ENCODE peak calls at places on chromosomes 16 and 17, in ten cellular contexts. C is fibroblast of villous mesenchyme; X is nucleus accumbens; N is CD8-positive, alpha-beta T cell; I is stimulated activated CD8-positive, alpha-beta memory T cell treated with anti-CD3 and anti-CD28 coated beads, Interleukin-4, amount 100 ng/mL, for 24 hours; E is activated naive CD8-positive, alpha-beta T cell treated with anti-CD3 and anti-CD28 coated beads, Interleukin-2, amount 50 U/mL, for 24 hours; P is activated T-helper 1 cell treated with Interleukin-2 at 50 U/mL for 16 hours; O is A549; J is AG20443; H is RCC 7860. U is an unnamed sample.

GRCh38 chr16:28161626-28162025 is 50.1 kb downstream of the XPO6 start:
- DNase-seq in C (no peak), X (no peak), N (no peak), I (no peak), E (no peak), P (no peak), O (no peak), J (no peak), H (no peak), U (no peak)

GRCh38 chr16:50001144-50001543 is 23.9 kb upstream of the CNEP1R1 start:
- DNase-seq in C (no peak), X (no peak), N (no peak), I (no peak), E (no peak), P (no peak), O (no peak), J (no peak), H (no peak), U (no peak)

GRCh38 chr16:85641776-85642176 is 28.7 kb downstream of the GSE1 start:
- DNase-seq in C (no peak), X (no peak), N (no peak), I (no peak), E (no peak), P (no peak), O (peak), J (peak), H (no peak), U (peak)

GRCh38 chr17:16474012-16474725 is 17.8 kb downstream of the LRRC75A start:
- DNase-seq in C (peak), X (no peak), N (no peak), I (no peak), E (no peak), P (no peak), O (no peak), J (no peak), H (no peak), U (no peak)

GRCh38 chr16:2497116-2497630 is 16.6 kb upstream of the ATP6V0C start:
- DNase-seq in C (peak), X (peak), N (no peak), I (no peak), E (no peak), P (no peak), O (no peak), J (peak), H (no peak), U (no peak)

GRCh38 chr17:69606142-69606800 is 191.8 kb downstream of the MAP2K6 start:
- DNase-seq in C (no peak), X (no peak), N (no peak), I (no peak), E (no peak), P (no peak), O (no peak), J (no peak), H (no peak), U (no peak)

GRCh38 chr16:49698416-49698815 is 157.5 kb downstream of the ZNF423 start:
- DNase-seq in C (no peak), X (no peak), N (no peak), I (no peak), E (no peak), P (no peak), O (no peak), J (no peak), H (no peak), U (no peak)

GRCh38 chr16:84638195-84638806 is 10.0 kb upstream of the KLHL36 start:
- DNase-seq in C (no peak), X (no peak), N (no peak), I (no peak), E (no peak), P (no peak), O (no peak), J (no peak), H (no peak), U (no peak)

GRCh38 chr17:28524476-28525415 is 18.6 kb downstream of the FOXN1 start:
- DNase-seq in C (peak), X (no peak), N (no peak), I (no peak), E (no peak), P (no peak), O (peak), J (peak), H (no peak), U (peak)

GRCh38 chr17:42773290-42774035 is at the start of gene VPS25:
- DNase-seq in C (peak), X (peak), N (peak), I (peak), E (peak), P (peak), O (peak), J (peak), H (peak), U (peak)

GRCh38 chr17:81390436-81391214 is 4.6 kb upstream of the BAHCC1 start:
- DNase-seq in C (no peak), X (no peak), N (no peak), I (no peak), E (no peak), P (no peak), O (no peak), J (no peak), H (no peak), U (no peak)

GRCh38 chr16:89984215-89984614 is 35.0 kb downstream of the DBNDD1 start:
- DNase-seq in C (no peak), X (no peak), N (no peak), I (no peak), E (no peak), P (no peak), O (no peak), J (no peak), H (no peak), U (no peak)

GRCh38 chr17:17021194-17021863 is 20.9 kb upstream of the MPRIP start:
- DNase-seq in C (no peak), X (peak), N (no peak), I (no peak), E (no peak), P (no peak), O (peak), J (peak), H (peak), U (no peak)

GRCh38 chr17:83029571-83029970 is 49.8 kb upstream of the METRNL start:
- DNase-seq in C (no peak), X (no peak), N (no peak), I (no peak), E (no peak), P (no peak), O (no peak), J (no peak), H (no peak), U (no peak)

GRCh38 chr17:1413281-1413791 is 13.3 kb upstream of the YWHAE start:
- DNase-seq in C (peak), X (no peak), N (no peak), I (no peak), E (no peak), P (no peak), O (peak), J (peak), H (peak), U (peak)

GRCh38 chr16:72400257-72401078 is 228.5 kb upstream of the PMFBP1 start:
- DNase-seq in C (peak), X (peak), N (no peak), I (no peak), E (peak), P (no peak), O (peak), J (peak), H (peak), U (peak)

GRCh38 chr16:22262460-22262859 is 34.7 kb upstream of the POLR3E start:
- DNase-seq in C (no peak), X (no peak), N (no peak), I (no peak), E (no peak), P (no peak), O (no peak), J (no peak), H (no peak), U (peak)

GRCh38 chr17:68317458-68317857 is 26.2 kb downstream of the ARSG start:
- DNase-seq in C (no peak), X (no peak), N (no peak), I (no peak), E (no peak), P (no peak), O (no peak), J (no peak), H (no peak), U (no peak)

GRCh38 chr17:10394201-10394887 is 21.5 kb upstream of the MYH13 start:
- DNase-seq in C (no peak), X (no peak), N (no peak), I (no peak), E (no peak), P (no peak), O (no peak), J (no peak), H (no peak), U (no peak)

GRCh38 chr16:75660321-75660720 is 12.7 kb downstream of the TERF2IP start:
- DNase-seq in C (no peak), X (peak), N (no peak), I (no peak), E (no peak), P (no peak), O (no peak), J (no peak), H (no peak), U (no peak)

GRCh38 chr17:62616993-62617893 is 10.2 kb upstream of the MRC2 start:
- DNase-seq in C (peak), X (no peak), N (no peak), I (no peak), E (no peak), P (no peak), O (no peak), J (no peak), H (no peak), U (peak)

GRCh38 chr17:9064311-9064834 is 43.1 kb downstream of the NTN1 start:
- DNase-seq in C (no peak), X (no peak), N (no peak), I (no peak), E (no peak), P (no peak), O (no peak), J (no peak), H (no peak), U (no peak)

GRCh38 chr16:23434380-23434779 is 18.6 kb downstream of the COG7 start:
- DNase-seq in C (peak), X (peak), N (no peak), I (no peak), E (no peak), P (no peak), O (peak), J (peak), H (peak), U (peak)

GRCh38 chr16:2715519-2715918 is 4.5 kb downstream of the PRSS27 start:
- DNase-seq in C (peak), X (peak), N (peak), I (peak), E (peak), P (peak), O (no peak), J (peak), H (no peak), U (no peak)

GRCh38 chr17:42507671-42508070 is 28.4 kb upstream of the NAGLU start:
- DNase-seq in C (no peak), X (no peak), N (no peak), I (no peak), E (no peak), P (no peak), O (no peak), J (no peak), H (no peak), U (no peak)

GRCh38 chr16:14302399-14303181 is 231.5 kb downstream of the MRTFB start:
- DNase-seq in C (peak), X (peak), N (no peak), I (no peak), E (no peak), P (no peak), O (peak), J (peak), H (no peak), U (no peak)

GRCh38 chr17:82948081-82948511 is 108.3 kb upstream of the ZNF750 start:
- DNase-seq in C (no peak), X (no peak), N (no peak), I (no peak), E (no peak), P (no peak), O (no peak), J (no peak), H (no peak), U (no peak)

GRCh38 chr16:71855937-71856662 is 10.3 kb downstream of the ATXN1L start:
- DNase-seq in C (no peak), X (no peak), N (peak), I (no peak), E (no peak), P (no peak), O (no peak), J (no peak), H (no peak), U (no peak)

GRCh38 chr17:74736423-74737298 is at the start of gene RAB37:
- DNase-seq in C (no peak), X (peak), N (peak), I (peak), E (peak), P (peak), O (peak), J (peak), H (no peak), U (no peak)

GRCh38 chr16:22001591-22001990 is 675 bp upstream of the PDZD9 start:
- DNase-seq in C (peak), X (no peak), N (no peak), I (no peak), E (no peak), P (no peak), O (no peak), J (peak), H (no peak), U (no peak)

GRCh38 chr17:1399366-1399678 is 700 bp downstream of the YWHAE start:
- DNase-seq in C (no peak), X (no peak), N (peak), I (peak), E (no peak), P (peak), O (no peak), J (no peak), H (no peak), U (no peak)

GRCh38 chr17:62187681-62188080 is 122.6 kb upstream of the MED13 start:
- DNase-seq in C (peak), X (no peak), N (no peak), I (no peak), E (no peak), P (no peak), O (no peak), J (no peak), H (no peak), U (peak)

GRCh38 chr16:23052908-23053580 is 96.2 kb downstream of the USP31 start:
- DNase-seq in C (no peak), X (peak), N (no peak), I (no peak), E (no peak), P (no peak), O (no peak), J (no peak), H (no peak), U (no peak)

GRCh38 chr16:49663081-49664057 is 192.5 kb downstream of the ZNF423 start:
- DNase-seq in C (no peak), X (no peak), N (no peak), I (no peak), E (no peak), P (no peak), O (no peak), J (no peak), H (no peak), U (no peak)

GRCh38 chr16:495127-495748 is 32.3 kb upstream of the CAPN15 start:
- DNase-seq in C (peak), X (peak), N (no peak), I (no peak), E (peak), P (no peak), O (peak), J (peak), H (peak), U (peak)

GRCh38 chr16:56547949-56548567 is 16.8 kb upstream of the MT4 start:
- DNase-seq in C (peak), X (no peak), N (no peak), I (no peak), E (no peak), P (no peak), O (no peak), J (no peak), H (no peak), U (no peak)

U was measured in HT1080.